ENCODE peak calls at places on chromosomes 5 and 9, in nine cellular contexts. R is aorta, H is brain microvascular endothelial cell, B is ovary, W is endothelial cell of umbilical vein, C is right lobe of liver, S is GM23248, G is HepG2, Q is coronary artery. U is an unnamed sample.

GRCh38 chr5:3856036-3856435 is 260.4 kb downstream of the IRX1 start:
- DNase-seq in C (no peak), H (no peak), R (no peak), S (no peak), Q (no peak), G (no peak), B (no peak), W (no peak), U (no peak)

GRCh38 chr5:95848701-95849100 is 26.2 kb upstream of the GLRX start:
- DNase-seq in B (no peak), G (no peak), W (no peak), H (no peak), S (peak; percentile 91), R (no peak), C (no peak), Q (no peak), U (no peak)

GRCh38 chr5:169735913-169736312 is 98.8 kb downstream of the DOCK2 start:
- DNase-seq in B (no peak), H (no peak), R (no peak), G (no peak), W (no peak), Q (no peak), C (no peak), S (no peak), U (no peak)

GRCh38 chr5:96094904-96095303 is 133.3 kb upstream of the ELL2 start:
- DNase-seq in Q (no peak), H (no peak), W (no peak), S (no peak), G (no peak), R (no peak), B (no peak), C (peak; percentile 63), U (no peak)

GRCh38 chr5:163571755-163572154 is 66.3 kb downstream of the MAT2B start:
- DNase-seq in B (peak; percentile 14), R (no peak), Q (no peak), W (no peak), C (no peak), G (no peak), S (peak; percentile 77), H (peak; percentile 20), U (peak; percentile 86)

GRCh38 chr5:59287361-59287760 is 606.2 kb downstream of the PDE4D start:
- DNase-seq in S (no peak), H (no peak), R (no peak), C (no peak), B (no peak), Q (no peak), W (no peak), G (no peak), U (no peak)

GRCh38 chr9:74555015-74555414 is 57.9 kb downstream of the RORB start:
- DNase-seq in W (no peak), H (no peak), R (no peak), C (no peak), B (no peak), S (no peak), Q (no peak), G (no peak), U (no peak)

GRCh38 chr9:99183616-99184015 is 38.1 kb downstream of the ALG2 start:
- DNase-seq in S (no peak), G (no peak), B (no peak), R (no peak), Q (no peak), W (no peak), C (no peak), H (no peak), U (no peak)

GRCh38 chr5:132822650-132823480 is 7.6 kb downstream of the SHROOM1 start:
- DNase-seq in R (no peak), Q (no peak), S (no peak), W (no peak), H (no peak), C (no peak), G (no peak), B (peak; percentile 63), U (no peak)

GRCh38 chr5:143759368-143760136 is 52.4 kb upstream of the HMHB1 start:
- DNase-seq in B (no peak), S (peak; percentile 37), R (no peak), Q (no peak), C (no peak), G (no peak), W (no peak), H (no peak), U (no peak)

GRCh38 chr5:127887282-127887681 is 184.1 kb downstream of the CCDC192 start:
- DNase-seq in W (peak; percentile 66), B (no peak), H (no peak), Q (no peak), G (no peak), R (no peak), C (no peak), S (peak; percentile 16), U (peak; percentile 47)

GRCh38 chr9:92807031-92807756 is 42.6 kb upstream of the BICD2 start:
- DNase-seq in R (no peak), S (no peak), Q (no peak), B (no peak), G (no peak), H (no peak), C (no peak), W (no peak), U (no peak)

DNA sequence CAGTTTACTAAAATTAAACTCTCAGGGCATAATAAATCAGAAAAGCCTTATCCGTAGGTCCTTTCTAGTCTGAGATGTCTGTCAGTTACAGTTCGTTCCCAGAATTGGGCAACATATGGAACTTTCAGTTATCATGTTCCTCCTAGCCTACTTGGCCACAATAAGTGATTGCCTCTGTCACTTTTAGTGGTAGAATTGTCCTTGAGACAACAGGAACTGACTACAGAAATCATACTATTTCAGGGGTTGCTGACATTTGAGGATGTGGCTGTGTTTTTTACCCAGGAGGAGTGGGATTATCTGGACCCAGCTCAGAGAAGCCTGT is 952 bp downstream of the ZNF189 start:
- DNase-seq in W (no peak), H (no peak), Q (no peak), C (no peak), S (no peak), G (no peak), B (no peak), R (no peak), U (no peak)
- H3K4me3 ChIP-seq in W (peak overlapping the region; percentile 74), H (peak overlapping the region; percentile 74), Q (peak overlapping the region; percentile 92), C (peak overlapping the region; percentile 64), S (peak overlapping the region; percentile 96), G (peak overlapping the region; percentile 82), B (peak overlapping the region; percentile 84), R (peak overlapping the region; percentile 90), U (peak overlapping the region; percentile 51)

GRCh38 chr9:89436326-89436725 is 61.6 kb downstream of the SEMA4D start:
- DNase-seq in B (no peak), W (no peak), S (no peak), H (no peak), R (no peak), Q (no peak), G (no peak), C (no peak), U (no peak)
- H3K27ac ChIP-seq in B (no peak overlapping the region), W (no peak overlapping the region), S (no peak overlapping the region), H (no peak overlapping the region), R (no peak overlapping the region), Q (no peak overlapping the region), G (no peak overlapping the region), C (no peak overlapping the region), U (no peak overlapping the region)

DNA sequence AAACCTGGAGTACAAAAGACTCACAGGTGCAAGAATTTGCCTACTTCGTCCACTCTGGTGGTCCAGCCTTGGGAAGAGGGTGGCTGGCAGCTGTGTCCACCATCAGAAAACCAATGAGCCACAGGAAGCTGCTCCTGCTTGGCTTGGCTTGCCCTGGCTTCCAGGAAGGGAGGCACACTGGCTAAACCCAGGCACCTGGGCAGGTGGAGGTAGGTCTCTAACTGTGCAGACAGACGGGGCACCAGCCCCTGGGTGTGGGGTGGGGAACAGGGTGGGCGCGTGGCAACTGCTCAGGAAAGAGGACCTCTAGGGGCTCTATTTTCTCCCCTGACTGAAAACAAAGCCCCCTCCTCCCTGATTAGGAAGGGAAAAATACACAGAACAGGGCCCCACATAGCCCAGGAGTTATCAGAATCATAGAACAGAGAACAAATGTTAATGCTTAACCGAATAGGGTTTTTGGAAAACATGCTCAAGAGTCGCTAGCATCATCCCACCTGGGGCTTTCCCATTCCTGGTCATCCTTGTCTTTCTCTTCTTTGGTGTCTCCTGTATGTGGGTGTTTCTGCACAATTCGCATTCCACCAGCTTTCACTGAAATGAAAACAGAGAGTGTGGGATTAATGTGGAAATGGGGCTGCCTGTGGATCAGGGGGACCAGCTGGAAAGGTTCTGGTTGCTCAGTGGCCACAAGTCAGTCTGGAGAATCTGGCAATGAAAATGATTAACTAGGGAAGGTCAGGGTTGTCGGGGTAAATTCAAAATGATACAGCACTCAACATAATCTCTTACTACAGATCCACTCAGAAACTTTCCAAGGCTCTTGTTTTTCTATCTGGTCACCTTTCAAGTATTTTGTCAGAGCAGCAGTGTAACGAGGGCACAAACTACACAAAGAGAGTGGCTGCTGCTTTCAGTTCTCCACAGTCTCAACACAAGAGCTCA is 13.1 kb downstream of the DAP start:
- DNase-seq in W (no peak), Q (no peak), H (no peak), C (no peak), S (no peak), R (no peak), G (peak; percentile 40), B (no peak), U (no peak)
- H3K4me3 ChIP-seq in W (no peak overlapping the region), Q (no peak overlapping the region), H (no peak overlapping the region), C (peak overlapping the region; percentile 11), S (no peak overlapping the region), R (no peak overlapping the region), G (peak overlapping the region; percentile 19), B (no peak overlapping the region), U (no peak overlapping the region)

GRCh38 chr9:77819672-77820071 is 171.6 kb upstream of the GNA14 start:
- DNase-seq in Q (no peak), G (no peak), R (no peak), W (peak; percentile 44), H (no peak), C (no peak), S (peak; percentile 50), B (no peak), U (no peak)
- H3K27ac ChIP-seq in Q (peak overlapping the region; percentile 8), G (no peak overlapping the region), R (no peak overlapping the region), W (no peak overlapping the region), H (no peak overlapping the region), C (no peak overlapping the region), S (peak overlapping the region; percentile 92), B (no peak overlapping the region), U (no peak overlapping the region)

GRCh38 chr9:35112257-35113020 is 3.2 kb downstream of the ATOSB start:
- DNase-seq in C (no peak), S (peak; percentile 95), Q (peak; percentile 76), H (peak; percentile 32), W (peak; percentile 28), B (no peak), R (peak; percentile 85), G (no peak), U (no peak)
- H3K4me3 ChIP-seq in C (no peak overlapping the region), S (peak overlapping the region; percentile 75), Q (peak overlapping the region; percentile 92), H (peak overlapping the region; percentile 18), W (peak overlapping the region; percentile 38), B (no peak overlapping the region), R (no peak overlapping the region), G (no peak overlapping the region), U (no peak overlapping the region)

DNA sequence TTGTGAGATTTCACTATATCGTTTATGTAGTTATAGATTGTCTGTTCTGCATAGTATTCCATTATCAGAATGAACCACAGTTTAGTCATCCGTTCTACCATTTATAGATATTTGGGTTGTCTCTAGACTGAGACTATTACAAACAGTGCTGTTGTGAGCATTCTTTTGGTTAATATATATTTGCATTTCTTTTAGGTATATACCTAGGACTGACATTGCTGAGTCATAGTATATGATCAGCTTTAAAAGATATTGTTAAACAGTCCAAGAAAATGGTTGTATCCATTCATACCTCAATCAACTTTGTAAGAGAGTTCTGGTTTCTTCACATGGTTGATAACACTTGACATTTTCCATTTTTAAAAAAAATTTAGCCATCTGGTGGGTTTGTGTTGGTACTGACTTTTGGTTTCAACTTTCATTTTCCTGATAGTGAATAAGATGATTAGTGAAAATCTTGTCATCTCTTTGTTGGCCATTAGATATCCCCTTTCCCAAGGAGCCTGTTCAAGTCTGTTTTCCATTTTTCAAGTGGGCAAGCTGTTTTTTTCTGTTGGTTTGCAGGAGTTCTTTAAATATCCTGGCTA is 22.9 kb upstream of the ADAM19 start:
- DNase-seq in H (no peak), R (no peak), S (no peak), W (no peak), C (no peak), B (no peak), G (no peak), Q (no peak), U (no peak)
- H3K27ac ChIP-seq in H (no peak overlapping the region), R (no peak overlapping the region), S (no peak overlapping the region), W (no peak overlapping the region), C (no peak overlapping the region), B (no peak overlapping the region), G (no peak overlapping the region), Q (no peak overlapping the region), U (no peak overlapping the region)